ENCODE peak calls at places on chromosomes 2 and 18, in seven cellular contexts. One of them, this sample, is unnamed.

GRCh38 chr2:121061633-121062032 is 223.4 kb downstream of the TFCP2L1 start:
- DNase-seq in SK-N-SH: no peak
- DNase-seq in K562: no peak
- DNase-seq in H1: no peak
- DNase-seq in HCT116: no peak
- DNase-seq in HepG2: no peak
- DNase-seq in GM12878: no peak
- DNase-seq in this sample: no peak

GRCh38 chr2:9356336-9356735 is 67.0 kb downstream of the ITGB1BP1 start:
- DNase-seq in H1: no peak
- DNase-seq in K562: no peak
- DNase-seq in SK-N-SH: no peak
- DNase-seq in GM12878: no peak
- DNase-seq in HCT116: no peak
- DNase-seq in HepG2: no peak
- DNase-seq in this sample: no peak

GRCh38 chr2:128358941-128359731 is 40.5 kb upstream of the HS6ST1 start:
- DNase-seq in HepG2: no peak
- DNase-seq in K562: no peak
- DNase-seq in HCT116: no peak
- DNase-seq in H1: no peak
- DNase-seq in GM12878: no peak
- DNase-seq in SK-N-SH: no peak
- DNase-seq in this sample: no peak

GRCh38 chr2:18855027-18855426 is 265.7 kb upstream of the NT5C1B start:
- DNase-seq in HCT116: peak
- DNase-seq in K562: no peak
- DNase-seq in HepG2: peak
- DNase-seq in GM12878: no peak
- DNase-seq in SK-N-SH: no peak
- DNase-seq in H1: no peak
- DNase-seq in this sample: peak

GRCh38 chr2:60882971-60883753 is 1.8 kb downstream of the REL start:
- DNase-seq in HCT116: no peak
- DNase-seq in H1: no peak
- DNase-seq in SK-N-SH: peak
- DNase-seq in K562: peak
- DNase-seq in HepG2: no peak
- DNase-seq in GM12878: peak
- DNase-seq in this sample: no peak

GRCh38 chr2:231189571-231190495 is 8.6 kb upstream of the ARMC9 start:
- DNase-seq in HepG2: no peak
- DNase-seq in H1: no peak
- DNase-seq in GM12878: no peak
- DNase-seq in HCT116: no peak
- DNase-seq in K562: no peak
- DNase-seq in SK-N-SH: no peak
- DNase-seq in this sample: no peak

GRCh38 chr2:71894266-71894665 is 253.4 kb downstream of the CYP26B1 start:
- DNase-seq in GM12878: no peak
- DNase-seq in HepG2: no peak
- DNase-seq in HCT116: no peak
- DNase-seq in H1: peak
- DNase-seq in SK-N-SH: no peak
- DNase-seq in K562: no peak
- DNase-seq in this sample: no peak

GRCh38 chr2:101805146-101806088 is 107.9 kb downstream of the MAP4K4 start:
- DNase-seq in H1: no peak
- DNase-seq in SK-N-SH: peak
- DNase-seq in K562: no peak
- DNase-seq in HepG2: no peak
- DNase-seq in HCT116: no peak
- DNase-seq in GM12878: no peak
- DNase-seq in this sample: no peak

GRCh38 chr2:117785740-117786139 is 28.8 kb upstream of the DDX18 start:
- DNase-seq in K562: peak
- DNase-seq in GM12878: no peak
- DNase-seq in HepG2: peak
- DNase-seq in SK-N-SH: peak
- DNase-seq in HCT116: peak
- DNase-seq in H1: no peak
- DNase-seq in this sample: peak

GRCh38 chr18:1488957-1489356 is 584.3 kb downstream of the ADCYAP1 start:
- DNase-seq in K562: no peak
- DNase-seq in SK-N-SH: no peak
- DNase-seq in GM12878: no peak
- DNase-seq in HCT116: no peak
- DNase-seq in H1: no peak
- DNase-seq in HepG2: no peak
- DNase-seq in this sample: no peak

GRCh38 chr2:237691908-237692600 is 64.7 kb downstream of the LRRFIP1 start:
- DNase-seq in H1: no peak
- DNase-seq in GM12878: no peak
- DNase-seq in HepG2: peak
- DNase-seq in HCT116: peak
- DNase-seq in SK-N-SH: peak
- DNase-seq in K562: peak
- DNase-seq in this sample: peak

GRCh38 chr2:161415467-161416293 is 417 bp upstream of the TBR1 start:
- DNase-seq in SK-N-SH: peak
- DNase-seq in H1: no peak
- DNase-seq in HCT116: no peak
- DNase-seq in K562: peak
- DNase-seq in GM12878: no peak
- DNase-seq in HepG2: peak
- DNase-seq in this sample: no peak

GRCh38 chr2:152304845-152305244 is 30.1 kb upstream of the FMNL2 start:
- DNase-seq in SK-N-SH: no peak
- DNase-seq in HCT116: no peak
- DNase-seq in GM12878: no peak
- DNase-seq in K562: no peak
- DNase-seq in HepG2: no peak
- DNase-seq in H1: no peak
- DNase-seq in this sample: no peak

GRCh38 chr18:72866572-72866900 is 1.3 kb downstream of the NETO1 start:
- DNase-seq in GM12878: no peak
- DNase-seq in HepG2: no peak
- DNase-seq in HCT116: no peak
- DNase-seq in SK-N-SH: no peak
- DNase-seq in K562: no peak
- DNase-seq in H1: no peak
- DNase-seq in this sample: no peak

GRCh38 chr18:69883781-69884180 is 63.9 kb downstream of the CD226 start:
- DNase-seq in H1: no peak
- DNase-seq in K562: no peak
- DNase-seq in HCT116: no peak
- DNase-seq in SK-N-SH: no peak
- DNase-seq in GM12878: no peak
- DNase-seq in HepG2: no peak
- DNase-seq in this sample: no peak

GRCh38 chr2:216478151-216478550 is 20.5 kb upstream of the RPL37A start:
- DNase-seq in H1: no peak
- DNase-seq in K562: no peak
- DNase-seq in HCT116: peak
- DNase-seq in SK-N-SH: no peak
- DNase-seq in GM12878: no peak
- DNase-seq in HepG2: no peak
- DNase-seq in this sample: no peak

GRCh38 chr18:70373062-70373519 is 84.2 kb downstream of the SOCS6 start:
- DNase-seq in H1: no peak
- DNase-seq in HCT116: peak
- DNase-seq in SK-N-SH: no peak
- DNase-seq in K562: no peak
- DNase-seq in GM12878: no peak
- DNase-seq in HepG2: peak
- DNase-seq in this sample: no peak

GRCh38 chr2:128557841-128558241 is 239.2 kb upstream of the HS6ST1 start:
- DNase-seq in HCT116: no peak
- DNase-seq in SK-N-SH: no peak
- DNase-seq in K562: no peak
- DNase-seq in H1: no peak
- DNase-seq in HepG2: no peak
- DNase-seq in GM12878: no peak
- DNase-seq in this sample: no peak

GRCh38 chr18:7415081-7415894 is 151.8 kb upstream of the PTPRM start:
- DNase-seq in H1: no peak
- DNase-seq in HepG2: no peak
- DNase-seq in HCT116: no peak
- DNase-seq in K562: no peak
- DNase-seq in SK-N-SH: no peak
- DNase-seq in GM12878: no peak
- DNase-seq in this sample: no peak

GRCh38 chr2:152573168-152573567 is 144.1 kb downstream of the PRPF40A start:
- DNase-seq in K562: peak
- DNase-seq in SK-N-SH: peak
- DNase-seq in GM12878: peak
- DNase-seq in HCT116: peak
- DNase-seq in HepG2: no peak
- DNase-seq in H1: no peak
- DNase-seq in this sample: no peak

GRCh38 chr18:23529597-23529996 is 26.3 kb downstream of the RMC1 start:
- DNase-seq in HCT116: peak
- DNase-seq in K562: peak
- DNase-seq in H1: no peak
- DNase-seq in HepG2: no peak
- DNase-seq in SK-N-SH: no peak
- DNase-seq in GM12878: no peak
- DNase-seq in this sample: no peak

GRCh38 chr18:7000484-7001096 is 117.0 kb downstream of the LAMA1 start:
- DNase-seq in K562: peak
- DNase-seq in H1: no peak
- DNase-seq in GM12878: no peak
- DNase-seq in SK-N-SH: peak
- DNase-seq in HepG2: peak
- DNase-seq in HCT116: no peak
- DNase-seq in this sample: peak

GRCh38 chr2:183148967-183149366 is 24.7 kb downstream of the NUP35 start:
- DNase-seq in H1: no peak
- DNase-seq in HCT116: no peak
- DNase-seq in GM12878: no peak
- DNase-seq in HepG2: no peak
- DNase-seq in SK-N-SH: no peak
- DNase-seq in K562: no peak
- DNase-seq in this sample: no peak
- TF ChIP-seq JUND in H1: no peak
- TF ChIP-seq JUND in HCT116: no peak
- TF ChIP-seq JUND in GM12878: no peak
- TF ChIP-seq JUND in HepG2: no peak
- TF ChIP-seq JUND in SK-N-SH: no peak
- TF ChIP-seq JUND in K562: no peak
- TF ChIP-seq JUND in this sample: no peak

DNA sequence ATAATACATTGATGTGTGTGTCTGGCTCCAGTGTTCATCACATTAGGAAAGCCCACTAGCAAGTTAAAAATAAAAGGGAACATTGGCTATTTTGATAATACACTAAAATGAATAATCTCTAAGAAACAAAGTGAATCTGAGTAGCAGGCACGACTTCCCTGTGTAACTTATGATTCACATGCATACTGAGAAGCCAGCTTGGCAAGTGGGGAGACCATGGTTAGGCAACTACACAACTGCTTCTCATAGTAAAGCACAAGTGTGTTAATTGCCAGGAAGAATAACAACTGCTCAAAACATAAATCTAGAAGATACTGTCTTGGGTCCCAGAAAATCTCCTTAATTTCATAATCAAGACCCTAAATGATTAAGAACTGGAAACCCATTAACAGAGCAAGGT is 4.0 kb downstream of the MYO5B start:
- DNase-seq in HepG2: no peak
- DNase-seq in SK-N-SH: no peak
- DNase-seq in H1: no peak
- DNase-seq in HCT116: no peak
- DNase-seq in K562: no peak
- DNase-seq in GM12878: no peak
- DNase-seq in this sample: no peak
- TF ChIP-seq JUND in HepG2: no peak
- TF ChIP-seq JUND in SK-N-SH: no peak
- TF ChIP-seq JUND in H1: no peak
- TF ChIP-seq JUND in HCT116: no peak
- TF ChIP-seq JUND in K562: no peak
- TF ChIP-seq JUND in GM12878: no peak
- TF ChIP-seq JUND in this sample: no peak

DNA sequence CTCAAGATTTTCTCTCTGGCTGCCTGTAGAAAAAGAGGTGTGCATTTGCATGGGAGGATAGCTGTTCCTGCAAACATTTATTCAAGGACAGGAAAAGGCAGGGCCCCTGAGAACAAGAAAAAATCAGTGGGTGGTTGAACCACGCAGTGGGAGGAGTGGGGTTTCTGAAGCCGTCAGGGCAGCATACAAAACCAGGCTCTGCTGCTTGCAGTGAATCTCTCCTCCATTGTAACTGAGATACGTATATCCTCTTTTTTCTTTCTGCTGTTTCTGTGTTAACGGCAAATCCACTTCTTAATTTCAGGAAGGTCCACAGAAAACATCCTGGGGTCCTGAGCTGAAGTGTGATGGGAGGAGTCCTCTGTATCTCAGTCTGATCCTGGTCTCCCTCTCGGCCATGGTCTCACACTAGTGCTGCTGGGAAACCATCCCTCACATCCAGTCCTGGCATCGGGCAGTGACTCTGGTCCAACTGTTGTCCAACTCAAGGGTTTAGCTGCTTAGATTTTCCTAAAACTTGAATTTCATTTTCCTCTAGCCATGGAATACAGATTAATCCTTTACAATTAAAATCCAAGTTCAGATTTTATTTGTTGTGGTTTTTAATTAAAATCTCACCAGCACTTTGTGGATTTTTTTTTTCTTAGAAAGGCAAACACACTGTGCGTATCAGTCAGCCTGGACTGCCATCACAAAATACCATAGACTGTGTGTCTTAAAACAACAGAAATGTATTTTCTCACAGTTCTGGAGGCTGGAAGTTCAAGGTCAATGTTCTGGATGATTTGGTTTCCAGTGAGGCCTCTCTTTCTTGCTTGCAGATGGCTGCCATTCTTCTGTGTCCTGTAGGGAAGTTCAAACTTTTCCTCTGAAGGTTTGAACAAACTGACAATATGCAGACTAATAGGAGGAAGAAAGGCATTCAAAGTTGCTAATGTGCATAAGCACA is 26.9 kb upstream of the KCNF1 start:
- DNase-seq in GM12878: peak
- DNase-seq in SK-N-SH: no peak
- DNase-seq in HCT116: no peak
- DNase-seq in H1: no peak
- DNase-seq in HepG2: peak
- DNase-seq in K562: no peak
- DNase-seq in this sample: no peak
- TF ChIP-seq JUND in GM12878: no peak
- TF ChIP-seq JUND in SK-N-SH: no peak
- TF ChIP-seq JUND in HCT116: no peak
- TF ChIP-seq JUND in H1: no peak
- TF ChIP-seq JUND in HepG2: no peak
- TF ChIP-seq JUND in K562: no peak
- TF ChIP-seq JUND in this sample: no peak

DNA sequence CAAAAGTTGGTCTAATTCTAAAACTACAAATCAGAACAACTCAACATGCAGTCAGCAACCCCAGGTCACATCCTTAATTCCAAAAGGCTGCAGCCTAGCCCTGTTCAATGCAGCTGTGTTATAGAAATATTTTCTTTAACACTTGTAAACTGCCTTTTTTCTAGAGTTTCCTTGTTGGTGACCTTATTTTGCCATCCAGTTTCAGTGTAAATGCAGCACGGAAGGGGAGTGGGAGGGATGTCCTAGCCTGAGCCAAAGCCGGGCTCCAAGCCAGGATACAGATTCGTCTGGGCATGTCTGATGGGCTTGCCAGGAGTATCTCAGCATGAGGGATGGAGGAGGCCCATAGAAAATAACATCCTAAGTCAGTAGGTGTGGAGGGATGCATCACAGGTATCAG is 17.7 kb upstream of the SP3 start:
- DNase-seq in SK-N-SH: no peak
- DNase-seq in HepG2: no peak
- DNase-seq in H1: no peak
- DNase-seq in GM12878: no peak
- DNase-seq in HCT116: no peak
- DNase-seq in K562: no peak
- DNase-seq in this sample: no peak
- TF ChIP-seq JUND in SK-N-SH: no peak
- TF ChIP-seq JUND in HepG2: no peak
- TF ChIP-seq JUND in H1: no peak
- TF ChIP-seq JUND in GM12878: no peak
- TF ChIP-seq JUND in HCT116: no peak
- TF ChIP-seq JUND in K562: no peak
- TF ChIP-seq JUND in this sample: no peak

This sample was measured in T47D.